ENCODE peak calls at places on chromosomes 12 and 14, in eight cellular contexts. W is neuronal stem cell, J is mesendoderm, A is GM23248, Y is endothelial cell of umbilical vein, L is neural progenitor cell, K is SK-N-SH, C is mammary epithelial cell. Q is an unnamed sample.

GRCh38 chr12:130573235-130573634 is 142.9 kb downstream of the RIMBP2 start:
- DNase-seq in Y (no peak), A (no peak), W (no peak), C (no peak), L (no peak), K (no peak), J (no peak), Q (no peak)

GRCh38 chr14:88029500-88029899 is 24.6 kb downstream of the GPR65 start:
- DNase-seq in J (no peak), L (no peak), C (no peak), Y (no peak), W (no peak), K (no peak), A (no peak), Q (no peak)

GRCh38 chr14:51074986-51075385 is 19.9 kb downstream of the TRIM9 start:
- DNase-seq in L (no peak), C (no peak), A (no peak), Y (no peak), K (no peak), W (no peak), J (no peak), Q (no peak)

GRCh38 chr14:50865677-50866076 is 6.2 kb upstream of the ABHD12B start:
- DNase-seq in J (no peak), C (no peak), W (no peak), A (peak), K (no peak), L (no peak), Y (peak), Q (peak)

GRCh38 chr12:16955083-16955657 is 349.2 kb upstream of the LMO3 start:
- DNase-seq in J (no peak), Y (no peak), A (peak), L (no peak), K (no peak), W (no peak), C (peak), Q (peak)

GRCh38 chr12:59382678-59383425 is 213.0 kb upstream of the SLC16A7 start:
- DNase-seq in Y (no peak), C (no peak), J (no peak), L (no peak), A (peak), W (no peak), K (no peak), Q (no peak)

GRCh38 chr12:27367078-27367477 is 34.4 kb downstream of the BMAL2 start:
- DNase-seq in K (no peak), J (no peak), A (peak), C (peak), Y (no peak), W (no peak), L (no peak), Q (no peak)

GRCh38 chr14:73283592-73284379 is 46.5 kb downstream of the PAPLN start:
- DNase-seq in J (peak), W (peak), K (no peak), C (no peak), L (peak), A (peak), Y (no peak), Q (no peak)

GRCh38 chr14:38186217-38186616 is 21.5 kb upstream of the SSTR1 start:
- DNase-seq in L (no peak), Y (no peak), J (no peak), A (no peak), C (no peak), W (no peak), K (no peak), Q (no peak)

GRCh38 chr12:66352197-66352596 is 49.9 kb downstream of the HELB start:
- DNase-seq in J (peak), K (peak), A (peak), Y (peak), L (peak), W (no peak), C (no peak), Q (peak)

GRCh38 chr12:58487280-58488141 is 432.8 kb downstream of the LRIG3 start:
- DNase-seq in W (no peak), J (no peak), K (no peak), L (no peak), A (peak), Y (no peak), C (no peak), Q (peak)

GRCh38 chr14:99564256-99564902 is 39.6 kb downstream of the CCDC85C start:
- DNase-seq in K (peak), C (no peak), J (no peak), Y (peak), L (no peak), A (peak), W (no peak), Q (peak)

GRCh38 chr14:22699801-22700564 is 55.8 kb upstream of the OR6J1 start:
- DNase-seq in A (no peak), C (peak), Y (peak), J (peak), L (peak), W (no peak), K (no peak), Q (peak)

GRCh38 chr12:123108682-123109066 is 42.2 kb downstream of the PITPNM2 start:
- DNase-seq in Y (no peak), A (no peak), J (no peak), C (no peak), W (no peak), K (no peak), L (no peak), Q (no peak)

GRCh38 chr12:123113038-123113437 is 37.9 kb downstream of the PITPNM2 start:
- DNase-seq in L (no peak), J (no peak), C (no peak), A (no peak), Y (no peak), W (no peak), K (no peak), Q (no peak)

GRCh38 chr12:123114305-123115083 is 36.4 kb downstream of the PITPNM2 start:
- DNase-seq in L (no peak), J (no peak), A (no peak), K (no peak), Y (peak), C (no peak), W (no peak), Q (no peak)

GRCh38 chr12:123109319-123109772 is 41.5 kb downstream of the PITPNM2 start:
- DNase-seq in W (no peak), Y (no peak), C (no peak), J (no peak), A (no peak), K (no peak), L (no peak), Q (no peak)

DNA sequence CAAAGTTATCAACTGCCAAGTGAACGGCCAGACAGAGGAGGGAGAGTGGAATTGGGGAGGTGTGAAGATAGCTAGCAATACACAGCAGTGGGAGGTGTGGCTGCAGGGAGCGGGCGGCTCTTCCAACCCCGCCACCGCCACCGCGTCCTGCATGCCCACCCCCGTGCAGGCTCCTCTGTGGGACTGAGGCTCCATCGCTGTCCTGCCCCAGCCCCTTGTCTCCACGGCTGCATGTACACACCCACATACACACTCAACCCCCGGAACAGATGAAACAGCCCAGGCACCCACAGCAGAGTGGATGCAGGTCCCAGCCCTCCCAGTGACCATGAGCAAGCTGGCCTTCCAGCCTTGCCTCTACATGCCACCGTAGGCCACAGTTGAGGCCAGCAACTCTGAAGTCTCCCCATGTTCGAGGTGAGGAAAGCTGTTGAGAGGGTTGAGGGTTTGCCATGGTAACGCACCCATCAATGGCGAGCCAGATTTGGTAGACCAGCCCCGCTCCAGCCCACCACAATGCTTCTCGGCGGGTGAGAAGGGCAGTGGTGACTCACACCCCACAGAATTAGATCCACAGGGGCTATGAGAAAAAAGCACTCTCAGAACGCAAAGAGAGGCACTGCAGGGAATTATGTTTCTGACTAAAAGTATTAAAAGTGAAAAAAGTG is 39.3 kb downstream of the PITPNM2 start:
- DNase-seq in C (no peak), J (no peak), A (no peak), W (no peak), L (no peak), K (no peak), Y (no peak), Q (peak)
- H3K9ac ChIP-seq in C (no peak), J (no peak), A (no peak), W (no peak), L (no peak), K (no peak), Y (no peak), Q (peak)

DNA sequence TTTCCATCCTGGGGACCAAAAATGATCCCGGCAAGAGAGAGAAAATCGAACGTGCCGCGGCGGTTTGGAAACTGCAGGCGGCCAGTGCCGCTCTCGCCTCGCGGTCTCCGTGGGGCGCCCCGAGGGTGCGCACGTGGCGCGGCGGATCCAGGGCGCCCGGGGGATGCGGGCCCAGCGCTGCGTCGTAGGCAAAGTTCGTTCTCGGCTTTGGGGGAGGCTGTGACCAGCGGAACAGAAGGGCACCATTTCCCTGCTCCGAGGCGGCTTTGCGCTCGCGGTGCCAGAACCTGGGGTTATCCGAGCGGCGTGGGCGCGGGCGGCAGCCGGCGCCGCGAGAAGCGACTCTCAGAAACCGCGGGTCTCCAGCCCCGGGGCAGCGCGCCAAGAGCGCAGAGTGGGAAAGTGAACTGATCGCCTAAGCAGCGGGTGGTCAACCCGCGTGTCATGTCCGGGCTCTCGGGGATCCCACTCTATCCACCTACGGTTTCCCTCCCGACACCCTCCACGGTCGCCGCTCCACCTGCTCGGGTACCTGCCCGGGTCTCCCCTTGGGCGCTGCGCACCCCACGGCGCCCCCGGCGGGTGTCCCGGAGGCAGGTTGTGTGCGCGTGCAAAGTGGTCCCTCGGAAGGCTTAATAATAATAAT is 1.1 kb downstream of the ESRRB start:
- DNase-seq in J (no peak), W (no peak), Y (no peak), A (no peak), C (no peak), K (peak), L (peak), Q (no peak)
- H3K4me3 ChIP-seq in J (peak), W (peak), Y (no peak), A (no peak), C (peak), K (no peak), L (peak), Q (peak)

DNA sequence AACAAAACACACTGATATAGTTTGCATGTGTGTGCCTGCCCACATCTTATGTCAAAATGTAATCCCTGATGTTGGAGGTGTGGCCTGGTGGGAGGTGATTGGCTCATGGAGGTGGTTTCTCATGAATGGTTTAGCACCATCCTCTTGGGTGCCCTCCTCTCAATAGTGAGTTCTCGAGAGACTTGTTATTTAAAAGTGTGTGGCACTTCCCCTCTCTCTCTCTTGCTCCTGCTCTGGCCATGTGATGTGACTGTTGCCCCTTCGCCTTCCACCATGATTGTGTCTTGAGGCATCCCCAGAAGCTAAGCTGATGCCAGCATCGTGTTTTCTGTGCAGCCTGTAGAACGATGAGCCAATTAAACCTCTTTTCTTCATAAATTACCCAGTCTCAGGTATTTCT is 454.1 kb upstream of the DCN start:
- DNase-seq in Y (no peak), C (no peak), W (no peak), L (no peak), K (no peak), A (no peak), J (no peak), Q (no peak)
- H3K4me2 ChIP-seq in Y (no peak), C (no peak), W (no peak), L (no peak), K (no peak), A (no peak), J (no peak), Q (no peak)

GRCh38 chr14:95760596-95760995 is 46.7 kb upstream of the TCL1A start:
- DNase-seq in A (no peak), J (no peak), C (no peak), L (no peak), Y (no peak), K (no peak), W (no peak), Q (no peak)

GRCh38 chr14:95769976-95770375 is 56.1 kb upstream of the TCL1A start:
- DNase-seq in W (no peak), J (no peak), Y (no peak), K (no peak), A (no peak), C (no peak), L (peak), Q (no peak)

GRCh38 chr14:95763875-95764274 is 50.0 kb upstream of the TCL1A start:
- DNase-seq in K (no peak), W (no peak), C (no peak), A (no peak), L (no peak), J (no peak), Y (no peak), Q (no peak)

GRCh38 chr14:95761436-95761835 is 47.5 kb upstream of the TCL1A start:
- DNase-seq in K (no peak), A (no peak), L (no peak), C (no peak), Y (no peak), J (peak), W (no peak), Q (no peak)

GRCh38 chr14:95765016-95765415 is 51.1 kb upstream of the TCL1A start:
- DNase-seq in K (no peak), W (no peak), L (no peak), A (no peak), Y (no peak), J (no peak), C (no peak), Q (no peak)
- H3K9ac ChIP-seq in K (no peak), W (no peak), L (no peak), A (no peak), Y (no peak), J (no peak), C (no peak), Q (no peak)

GRCh38 chr14:24269910-24270536 is 1.4 kb downstream of the RABGGTA start:
- DNase-seq in Y (no peak), K (no peak), W (no peak), C (no peak), J (no peak), L (no peak), A (no peak), Q (no peak)
- H3K4me3 ChIP-seq in Y (no peak), K (no peak), W (no peak), C (no peak), J (no peak), L (no peak), A (no peak), Q (no peak)

GRCh38 chr12:119683413-119683812 is 15.5 kb downstream of the PRKAB1 start:
- DNase-seq in A (peak), C (no peak), J (no peak), K (no peak), W (no peak), L (no peak), Y (no peak), Q (no peak)

GRCh38 chr12:119682635-119683340 is 14.9 kb downstream of the PRKAB1 start:
- DNase-seq in A (no peak), K (no peak), J (no peak), L (no peak), C (no peak), W (no peak), Y (no peak), Q (no peak)

GRCh38 chr12:119683816-119684215 is 15.9 kb downstream of the PRKAB1 start:
- DNase-seq in Y (no peak), L (no peak), C (no peak), J (no peak), K (no peak), A (no peak), W (no peak), Q (no peak)

GRCh38 chr12:119681139-119681538 is 13.2 kb downstream of the PRKAB1 start:
- DNase-seq in C (no peak), J (no peak), W (no peak), K (no peak), L (no peak), Y (no peak), A (no peak), Q (no peak)

DNA sequence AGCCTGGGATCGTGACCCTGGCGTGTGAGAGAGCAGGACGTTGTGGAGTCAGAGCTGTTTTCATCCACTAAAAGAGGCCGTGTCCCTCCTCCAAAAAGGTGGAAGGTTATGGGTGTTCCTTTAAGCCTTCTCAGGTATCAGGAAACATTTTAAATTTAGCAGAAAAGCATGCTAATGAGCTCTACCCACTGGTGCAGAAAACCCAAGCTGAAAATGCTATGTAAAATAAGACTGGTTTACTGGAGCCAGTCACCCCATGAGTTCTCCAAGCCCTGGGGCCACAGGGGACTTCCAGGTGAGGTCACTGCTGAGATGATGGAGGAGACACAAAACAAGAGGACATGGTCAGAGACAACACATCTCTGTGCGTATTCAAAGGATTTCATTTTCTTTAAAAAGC is 14.0 kb downstream of the PRKAB1 start:
- DNase-seq in K (no peak), J (no peak), A (no peak), C (no peak), Y (no peak), W (no peak), L (no peak), Q (no peak)
- H3K4me2 ChIP-seq in K (no peak), J (no peak), A (no peak), C (no peak), Y (no peak), W (no peak), L (no peak), Q (no peak)

GRCh38 chr12:132560831-132561783 is 49.3 kb downstream of the LRCOL1 start:
- DNase-seq in J (peak), Y (peak), K (peak), A (peak), L (peak), W (peak), C (peak), Q (peak)
- H3K9ac ChIP-seq in J (peak), Y (peak), K (peak), A (no peak), L (no peak), W (peak), C (no peak), Q (peak)

GRCh38 chr12:104049278-104050257 is at the start of gene GLT8D2:
- DNase-seq in K (peak), W (peak), A (peak), J (peak), L (peak), C (peak), Y (peak), Q (peak)
- H3K4me3 ChIP-seq in K (peak), W (peak), A (peak), J (peak), L (peak), C (peak), Y (peak), Q (peak)